ENCODE peak calls at places on chromosomes 11 and 22, in eight cellular contexts. One of them, this sample, is unnamed.

GRCh38 chr11:130536106-130537040 is 87.9 kb downstream of the ADAMTS15 start:
- DNase-seq in stimulated activated CD8-positive, alpha-beta memory T cell treated with anti-CD3 and anti-CD28 coated beads, Interleukin-7, amount 100 ng/mL, for 48 hours: no peak
- DNase-seq in ureter: no peak
- DNase-seq in stimulated activated CD4-positive, alpha-beta T cell treated with anti-CD3 and anti-CD28 coated beads, Interleukin-1b, Interleukin-23, amount 100 ng/mL, for 24 hours: no peak
- DNase-seq in GM23338: no peak
- DNase-seq in activated CD8-positive, alpha-beta memory T cell treated with anti-CD3 and anti-CD28 coated beads for 24 hours: no peak
- DNase-seq in endothelial cell: no peak
- DNase-seq in central memory CD4-positive, alpha-beta T cell: no peak
- DNase-seq in this sample: peak; percentile 49

GRCh38 chr11:105466582-105467228 is 143.2 kb upstream of the GRIA4 start:
- DNase-seq in stimulated activated CD8-positive, alpha-beta memory T cell treated with anti-CD3 and anti-CD28 coated beads, Interleukin-7, amount 100 ng/mL, for 48 hours: no peak
- DNase-seq in ureter: peak; percentile 57
- DNase-seq in stimulated activated CD4-positive, alpha-beta T cell treated with anti-CD3 and anti-CD28 coated beads, Interleukin-1b, Interleukin-23, amount 100 ng/mL, for 24 hours: no peak
- DNase-seq in GM23338: no peak
- DNase-seq in activated CD8-positive, alpha-beta memory T cell treated with anti-CD3 and anti-CD28 coated beads for 24 hours: no peak
- DNase-seq in endothelial cell: no peak
- DNase-seq in central memory CD4-positive, alpha-beta T cell: no peak
- DNase-seq in this sample: peak; percentile 58

GRCh38 chr11:6635082-6635932 is 16.1 kb upstream of the TPP1 start:
- DNase-seq in stimulated activated CD8-positive, alpha-beta memory T cell treated with anti-CD3 and anti-CD28 coated beads, Interleukin-7, amount 100 ng/mL, for 48 hours: no peak
- DNase-seq in ureter: no peak
- DNase-seq in stimulated activated CD4-positive, alpha-beta T cell treated with anti-CD3 and anti-CD28 coated beads, Interleukin-1b, Interleukin-23, amount 100 ng/mL, for 24 hours: no peak
- DNase-seq in GM23338: no peak
- DNase-seq in activated CD8-positive, alpha-beta memory T cell treated with anti-CD3 and anti-CD28 coated beads for 24 hours: no peak
- DNase-seq in endothelial cell: peak; percentile 48
- DNase-seq in central memory CD4-positive, alpha-beta T cell: no peak
- DNase-seq in this sample: no peak

GRCh38 chr11:75582461-75582934 is 20.4 kb downstream of the SERPINH1 start:
- DNase-seq in stimulated activated CD8-positive, alpha-beta memory T cell treated with anti-CD3 and anti-CD28 coated beads, Interleukin-7, amount 100 ng/mL, for 48 hours: no peak
- DNase-seq in ureter: no peak
- DNase-seq in stimulated activated CD4-positive, alpha-beta T cell treated with anti-CD3 and anti-CD28 coated beads, Interleukin-1b, Interleukin-23, amount 100 ng/mL, for 24 hours: no peak
- DNase-seq in GM23338: no peak
- DNase-seq in activated CD8-positive, alpha-beta memory T cell treated with anti-CD3 and anti-CD28 coated beads for 24 hours: no peak
- DNase-seq in endothelial cell: peak; percentile 23
- DNase-seq in central memory CD4-positive, alpha-beta T cell: no peak
- DNase-seq in this sample: no peak

GRCh38 chr22:45201678-45202332 is 38.1 kb downstream of the NUP50 start:
- DNase-seq in stimulated activated CD8-positive, alpha-beta memory T cell treated with anti-CD3 and anti-CD28 coated beads, Interleukin-7, amount 100 ng/mL, for 48 hours: no peak
- DNase-seq in ureter: no peak
- DNase-seq in stimulated activated CD4-positive, alpha-beta T cell treated with anti-CD3 and anti-CD28 coated beads, Interleukin-1b, Interleukin-23, amount 100 ng/mL, for 24 hours: no peak
- DNase-seq in GM23338: no peak
- DNase-seq in activated CD8-positive, alpha-beta memory T cell treated with anti-CD3 and anti-CD28 coated beads for 24 hours: no peak
- DNase-seq in endothelial cell: no peak
- DNase-seq in central memory CD4-positive, alpha-beta T cell: no peak
- DNase-seq in this sample: peak; percentile 99

GRCh38 chr11:93403930-93404329 is 73.4 kb downstream of the DEUP1 start:
- DNase-seq in stimulated activated CD8-positive, alpha-beta memory T cell treated with anti-CD3 and anti-CD28 coated beads, Interleukin-7, amount 100 ng/mL, for 48 hours: no peak
- DNase-seq in ureter: no peak
- DNase-seq in stimulated activated CD4-positive, alpha-beta T cell treated with anti-CD3 and anti-CD28 coated beads, Interleukin-1b, Interleukin-23, amount 100 ng/mL, for 24 hours: no peak
- DNase-seq in GM23338: peak; percentile 49
- DNase-seq in activated CD8-positive, alpha-beta memory T cell treated with anti-CD3 and anti-CD28 coated beads for 24 hours: no peak
- DNase-seq in endothelial cell: no peak
- DNase-seq in central memory CD4-positive, alpha-beta T cell: no peak
- DNase-seq in this sample: no peak

GRCh38 chr11:1714908-1715885 is 18.2 kb downstream of the KRTAP5-6 start:
- DNase-seq in stimulated activated CD8-positive, alpha-beta memory T cell treated with anti-CD3 and anti-CD28 coated beads, Interleukin-7, amount 100 ng/mL, for 48 hours: no peak
- DNase-seq in ureter: peak; percentile 40
- DNase-seq in stimulated activated CD4-positive, alpha-beta T cell treated with anti-CD3 and anti-CD28 coated beads, Interleukin-1b, Interleukin-23, amount 100 ng/mL, for 24 hours: no peak
- DNase-seq in GM23338: no peak
- DNase-seq in activated CD8-positive, alpha-beta memory T cell treated with anti-CD3 and anti-CD28 coated beads for 24 hours: no peak
- DNase-seq in endothelial cell: no peak
- DNase-seq in central memory CD4-positive, alpha-beta T cell: no peak
- DNase-seq in this sample: no peak

GRCh38 chr11:117851091-117851490 is 25.4 kb downstream of the FXYD6 start:
- DNase-seq in stimulated activated CD8-positive, alpha-beta memory T cell treated with anti-CD3 and anti-CD28 coated beads, Interleukin-7, amount 100 ng/mL, for 48 hours: no peak
- DNase-seq in ureter: peak; percentile 41
- DNase-seq in stimulated activated CD4-positive, alpha-beta T cell treated with anti-CD3 and anti-CD28 coated beads, Interleukin-1b, Interleukin-23, amount 100 ng/mL, for 24 hours: no peak
- DNase-seq in GM23338: peak; percentile 41
- DNase-seq in activated CD8-positive, alpha-beta memory T cell treated with anti-CD3 and anti-CD28 coated beads for 24 hours: no peak
- DNase-seq in endothelial cell: no peak
- DNase-seq in central memory CD4-positive, alpha-beta T cell: no peak
- DNase-seq in this sample: no peak

GRCh38 chr11:69352715-69353325 is 58.9 kb downstream of the MYEOV start:
- DNase-seq in stimulated activated CD8-positive, alpha-beta memory T cell treated with anti-CD3 and anti-CD28 coated beads, Interleukin-7, amount 100 ng/mL, for 48 hours: peak; percentile 57
- DNase-seq in ureter: no peak
- DNase-seq in stimulated activated CD4-positive, alpha-beta T cell treated with anti-CD3 and anti-CD28 coated beads, Interleukin-1b, Interleukin-23, amount 100 ng/mL, for 24 hours: peak; percentile 28
- DNase-seq in GM23338: no peak
- DNase-seq in activated CD8-positive, alpha-beta memory T cell treated with anti-CD3 and anti-CD28 coated beads for 24 hours: peak; percentile 59
- DNase-seq in endothelial cell: no peak
- DNase-seq in central memory CD4-positive, alpha-beta T cell: no peak
- DNase-seq in this sample: peak; percentile 97

GRCh38 chr22:44955102-44955501 is 54.7 kb downstream of the PHF21B start:
- DNase-seq in stimulated activated CD8-positive, alpha-beta memory T cell treated with anti-CD3 and anti-CD28 coated beads, Interleukin-7, amount 100 ng/mL, for 48 hours: no peak
- DNase-seq in ureter: no peak
- DNase-seq in stimulated activated CD4-positive, alpha-beta T cell treated with anti-CD3 and anti-CD28 coated beads, Interleukin-1b, Interleukin-23, amount 100 ng/mL, for 24 hours: no peak
- DNase-seq in GM23338: no peak
- DNase-seq in activated CD8-positive, alpha-beta memory T cell treated with anti-CD3 and anti-CD28 coated beads for 24 hours: no peak
- DNase-seq in endothelial cell: no peak
- DNase-seq in central memory CD4-positive, alpha-beta T cell: no peak
- DNase-seq in this sample: no peak

GRCh38 chr11:12743834-12744449 is 69.7 kb downstream of the TEAD1 start:
- DNase-seq in stimulated activated CD8-positive, alpha-beta memory T cell treated with anti-CD3 and anti-CD28 coated beads, Interleukin-7, amount 100 ng/mL, for 48 hours: no peak
- DNase-seq in ureter: no peak
- DNase-seq in stimulated activated CD4-positive, alpha-beta T cell treated with anti-CD3 and anti-CD28 coated beads, Interleukin-1b, Interleukin-23, amount 100 ng/mL, for 24 hours: no peak
- DNase-seq in GM23338: no peak
- DNase-seq in activated CD8-positive, alpha-beta memory T cell treated with anti-CD3 and anti-CD28 coated beads for 24 hours: no peak
- DNase-seq in endothelial cell: no peak
- DNase-seq in central memory CD4-positive, alpha-beta T cell: no peak
- DNase-seq in this sample: no peak

GRCh38 chr11:126465573-126466287 is 110.2 kb downstream of the ST3GAL4 start:
- DNase-seq in stimulated activated CD8-positive, alpha-beta memory T cell treated with anti-CD3 and anti-CD28 coated beads, Interleukin-7, amount 100 ng/mL, for 48 hours: no peak
- DNase-seq in ureter: no peak
- DNase-seq in stimulated activated CD4-positive, alpha-beta T cell treated with anti-CD3 and anti-CD28 coated beads, Interleukin-1b, Interleukin-23, amount 100 ng/mL, for 24 hours: no peak
- DNase-seq in GM23338: no peak
- DNase-seq in activated CD8-positive, alpha-beta memory T cell treated with anti-CD3 and anti-CD28 coated beads for 24 hours: no peak
- DNase-seq in endothelial cell: no peak
- DNase-seq in central memory CD4-positive, alpha-beta T cell: peak; percentile 2
- DNase-seq in this sample: no peak

GRCh38 chr11:76768091-76769047 is 14.8 kb upstream of the TSKU start:
- DNase-seq in stimulated activated CD8-positive, alpha-beta memory T cell treated with anti-CD3 and anti-CD28 coated beads, Interleukin-7, amount 100 ng/mL, for 48 hours: no peak
- DNase-seq in ureter: no peak
- DNase-seq in stimulated activated CD4-positive, alpha-beta T cell treated with anti-CD3 and anti-CD28 coated beads, Interleukin-1b, Interleukin-23, amount 100 ng/mL, for 24 hours: no peak
- DNase-seq in GM23338: no peak
- DNase-seq in activated CD8-positive, alpha-beta memory T cell treated with anti-CD3 and anti-CD28 coated beads for 24 hours: no peak
- DNase-seq in endothelial cell: no peak
- DNase-seq in central memory CD4-positive, alpha-beta T cell: peak; percentile 39
- DNase-seq in this sample: no peak

GRCh38 chr11:8019671-8020597 is 32.8 kb downstream of the EIF3F start:
- DNase-seq in stimulated activated CD8-positive, alpha-beta memory T cell treated with anti-CD3 and anti-CD28 coated beads, Interleukin-7, amount 100 ng/mL, for 48 hours: no peak
- DNase-seq in ureter: peak; percentile 35
- DNase-seq in stimulated activated CD4-positive, alpha-beta T cell treated with anti-CD3 and anti-CD28 coated beads, Interleukin-1b, Interleukin-23, amount 100 ng/mL, for 24 hours: no peak
- DNase-seq in GM23338: peak; percentile 34
- DNase-seq in activated CD8-positive, alpha-beta memory T cell treated with anti-CD3 and anti-CD28 coated beads for 24 hours: peak; percentile 65
- DNase-seq in endothelial cell: peak; percentile 17
- DNase-seq in central memory CD4-positive, alpha-beta T cell: peak; percentile 15
- DNase-seq in this sample: peak; percentile 19

GRCh38 chr11:27914080-27914479 is 193.9 kb downstream of the KIF18A start:
- DNase-seq in stimulated activated CD8-positive, alpha-beta memory T cell treated with anti-CD3 and anti-CD28 coated beads, Interleukin-7, amount 100 ng/mL, for 48 hours: no peak
- DNase-seq in ureter: no peak
- DNase-seq in stimulated activated CD4-positive, alpha-beta T cell treated with anti-CD3 and anti-CD28 coated beads, Interleukin-1b, Interleukin-23, amount 100 ng/mL, for 24 hours: no peak
- DNase-seq in GM23338: no peak
- DNase-seq in activated CD8-positive, alpha-beta memory T cell treated with anti-CD3 and anti-CD28 coated beads for 24 hours: no peak
- DNase-seq in endothelial cell: no peak
- DNase-seq in central memory CD4-positive, alpha-beta T cell: no peak
- DNase-seq in this sample: peak; percentile 44

GRCh38 chr11:133082453-133082781 is 449.9 kb downstream of the OPCML start:
- DNase-seq in stimulated activated CD8-positive, alpha-beta memory T cell treated with anti-CD3 and anti-CD28 coated beads, Interleukin-7, amount 100 ng/mL, for 48 hours: no peak
- DNase-seq in ureter: peak; percentile 61
- DNase-seq in stimulated activated CD4-positive, alpha-beta T cell treated with anti-CD3 and anti-CD28 coated beads, Interleukin-1b, Interleukin-23, amount 100 ng/mL, for 24 hours: no peak
- DNase-seq in GM23338: peak; percentile 92
- DNase-seq in activated CD8-positive, alpha-beta memory T cell treated with anti-CD3 and anti-CD28 coated beads for 24 hours: no peak
- DNase-seq in endothelial cell: peak; percentile 37
- DNase-seq in central memory CD4-positive, alpha-beta T cell: no peak
- DNase-seq in this sample: no peak

GRCh38 chr22:32123657-32124056 is 35.4 kb downstream of the C22orf42 start:
- DNase-seq in stimulated activated CD8-positive, alpha-beta memory T cell treated with anti-CD3 and anti-CD28 coated beads, Interleukin-7, amount 100 ng/mL, for 48 hours: no peak
- DNase-seq in ureter: no peak
- DNase-seq in stimulated activated CD4-positive, alpha-beta T cell treated with anti-CD3 and anti-CD28 coated beads, Interleukin-1b, Interleukin-23, amount 100 ng/mL, for 24 hours: no peak
- DNase-seq in GM23338: peak; percentile 81
- DNase-seq in activated CD8-positive, alpha-beta memory T cell treated with anti-CD3 and anti-CD28 coated beads for 24 hours: no peak
- DNase-seq in endothelial cell: no peak
- DNase-seq in central memory CD4-positive, alpha-beta T cell: no peak
- DNase-seq in this sample: no peak

GRCh38 chr11:66332371-66333219 is 3.6 kb downstream of the RIN1 start:
- DNase-seq in stimulated activated CD8-positive, alpha-beta memory T cell treated with anti-CD3 and anti-CD28 coated beads, Interleukin-7, amount 100 ng/mL, for 48 hours: no peak
- DNase-seq in ureter: no peak
- DNase-seq in stimulated activated CD4-positive, alpha-beta T cell treated with anti-CD3 and anti-CD28 coated beads, Interleukin-1b, Interleukin-23, amount 100 ng/mL, for 24 hours: no peak
- DNase-seq in GM23338: no peak
- DNase-seq in activated CD8-positive, alpha-beta memory T cell treated with anti-CD3 and anti-CD28 coated beads for 24 hours: no peak
- DNase-seq in endothelial cell: no peak
- DNase-seq in central memory CD4-positive, alpha-beta T cell: no peak
- DNase-seq in this sample: no peak

This sample was measured in astrocyte.